ENCODE peak calls at places on chromosome 10, in four cellular contexts. R is heart left ventricle; D is CD8-positive, alpha-beta T cell; J is upper lobe of right lung. B is an unnamed sample.

GRCh38 chr10:62133618-62134017 is 135.0 kb downstream of the RTKN2 start:
- DNase-seq in R (no peak), D (no peak), J (no peak), B (no peak)

GRCh38 chr10:131274883-131275282 is 36.6 kb downstream of the TCERG1L start:
- DNase-seq in R (no peak), D (no peak), J (no peak), B (no peak)

GRCh38 chr10:13439771-13440708 is 88.8 kb downstream of the BEND7 start:
- DNase-seq in R (peak; percentile 45), D (peak; percentile 55), J (peak; percentile 80), B (peak; percentile 58)

GRCh38 chr10:124450010-124450782 is at the start of gene NKX1-2:
- DNase-seq in R (no peak), D (no peak), J (no peak), B (no peak)

GRCh38 chr10:59907918-59908807 is 1.8 kb upstream of the CCDC6 start:
- DNase-seq in R (peak; percentile 54), D (no peak), J (no peak), B (peak; percentile 29)

GRCh38 chr10:79098061-79098460 is 29.3 kb downstream of the ZMIZ1 start:
- DNase-seq in R (no peak), D (no peak), J (no peak), B (no peak)

GRCh38 chr10:8055420-8056349 is 1.2 kb downstream of the GATA3 start:
- DNase-seq in R (no peak), D (no peak), J (no peak), B (no peak)

GRCh38 chr10:84076047-84076388 is 63.3 kb upstream of the GHITM start:
- DNase-seq in R (no peak), D (no peak), J (no peak), B (no peak)

GRCh38 chr10:58275908-58276307 is 6.9 kb downstream of the CISD1 start:
- DNase-seq in R (no peak), D (no peak), J (no peak), B (no peak)

GRCh38 chr10:82234173-82234572 is 359.2 kb downstream of the NRG3 start:
- DNase-seq in R (no peak), D (no peak), J (no peak), B (no peak)

GRCh38 chr10:113007343-113007771 is 57.3 kb downstream of the TCF7L2 start:
- DNase-seq in R (no peak), D (peak; percentile 7), J (no peak), B (peak; percentile 65)

GRCh38 chr10:22931948-22932347 is 4.1 kb downstream of the ARMC3 start:
- DNase-seq in R (no peak), D (no peak), J (no peak), B (no peak)

GRCh38 chr10:930415-931325 is 835 bp downstream of the LARP4B start:
- DNase-seq in R (peak; percentile 27), D (no peak), J (peak; percentile 83), B (peak; percentile 29)

GRCh38 chr10:62814901-62815372 is 1.2 kb downstream of the EGR2 start:
- DNase-seq in R (no peak), D (no peak), J (peak; percentile 67), B (no peak)

GRCh38 chr10:59905066-59905734 is 1.2 kb downstream of the CCDC6 start:
- DNase-seq in R (peak; percentile 43), D (no peak), J (peak; percentile 73), B (peak; percentile 29)

GRCh38 chr10:129500617-129501339 is 33.7 kb downstream of the MGMT start:
- DNase-seq in R (no peak), D (no peak), J (no peak), B (no peak)

GRCh38 chr10:132443605-132443997 is 46.6 kb downstream of the PWWP2B start:
- DNase-seq in R (no peak), D (peak; percentile 67), J (peak; percentile 81), B (peak; percentile 48)

GRCh38 chr10:86545097-86545496 is 23.5 kb upstream of the WAPL start:
- DNase-seq in R (no peak), D (no peak), J (no peak), B (no peak)

GRCh38 chr10:34666008-34666700 is 148.9 kb downstream of the PARD3 start:
- DNase-seq in R (no peak), D (no peak), J (no peak), B (no peak)

GRCh38 chr10:48605264-48605615 is 367 bp upstream of the ARHGAP22 start:
- DNase-seq in R (no peak), D (no peak), J (no peak), B (no peak)

GRCh38 chr10:49610015-49610734 is at the start of gene SLC18A3:
- DNase-seq in R (no peak), D (no peak), J (peak; percentile 47), B (no peak)

GRCh38 chr10:126245501-126245900 is 142.8 kb downstream of the ADAM12 start:
- DNase-seq in R (no peak), D (no peak), J (no peak), B (no peak)
- H3K4me1 ChIP-seq in R (peaks cover 7% of the 10 kb centered on the region), D (no peaks in the 10 kb centered on the region), J (no peaks in the 10 kb centered on the region), B (no peaks in the 10 kb centered on the region)

GRCh38 chr10:103491729-103492364 is 1.7 kb upstream of the NEURL1 start:
- DNase-seq in R (no peak), D (no peak), J (no peak), B (no peak)

GRCh38 chr10:103493911-103494877 is 689 bp downstream of the NEURL1 start:
- DNase-seq in R (no peak), D (peak; percentile 27), J (no peak), B (no peak)

GRCh38 chr10:103493362-103493871 is at the start of gene NEURL1:
- DNase-seq in R (no peak), D (no peak), J (no peak), B (peak; percentile 40)

GRCh38 chr10:103490986-103491314 is 2.6 kb upstream of the NEURL1 start:
- DNase-seq in R (no peak), D (no peak), J (no peak), B (no peak)

GRCh38 chr10:103492655-103493261 is 747 bp upstream of the NEURL1 start:
- DNase-seq in R (no peak), D (no peak), J (no peak), B (no peak)
- H3K4me3 ChIP-seq in R (no peak overlapping the region), D (peak overlapping the region; percentile 37), J (no peak overlapping the region), B (no peak overlapping the region)

GRCh38 chr10:4281207-4281825 is 496.3 kb upstream of the KLF6 start:
- DNase-seq in R (no peak), D (no peak), J (no peak), B (no peak)
- H3K4me1 ChIP-seq in R (peaks cover 25% of the 10 kb centered on the region), D (no peaks in the 10 kb centered on the region), J (peaks cover 18% of the 10 kb centered on the region), B (peaks cover 7% of the 10 kb centered on the region)

DNA sequence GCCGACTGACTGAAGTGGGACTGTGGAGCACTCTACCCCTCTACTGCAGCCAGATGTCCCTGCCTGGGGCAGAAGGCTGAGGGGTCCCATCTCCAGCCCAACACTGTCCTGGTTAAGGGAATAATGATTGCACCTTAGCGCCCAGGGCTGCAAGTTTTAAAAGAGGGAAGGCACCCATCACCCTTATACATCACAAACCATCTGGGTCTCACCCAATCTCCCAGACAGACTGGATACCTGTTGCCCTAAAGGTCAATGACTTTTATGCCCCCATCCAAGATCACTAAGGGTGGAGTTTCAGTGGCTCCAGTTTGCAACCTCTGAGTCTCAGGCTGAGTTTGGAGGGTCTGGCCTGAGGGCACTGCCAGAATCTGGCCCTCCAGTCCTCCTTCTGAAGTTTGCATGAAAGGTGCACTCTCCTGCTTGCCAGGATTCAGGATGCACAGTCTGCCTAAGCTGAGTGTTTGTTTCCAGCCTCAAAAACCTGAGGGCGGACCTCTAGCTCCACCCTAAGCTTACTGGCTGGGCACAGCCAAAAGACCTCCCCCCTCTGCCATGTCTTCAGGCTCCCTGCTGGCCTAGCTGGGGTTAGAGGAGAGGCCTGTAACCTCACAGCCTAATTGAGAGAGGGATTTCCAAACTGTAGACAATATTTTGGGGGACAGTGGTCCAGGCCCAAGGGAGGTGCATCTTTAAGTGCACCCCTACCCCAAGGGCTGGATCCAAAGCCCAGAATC is 2.5 kb upstream of the EMX2 start:
- DNase-seq in R (no peak), D (no peak), J (no peak), B (no peak)
- H3K4me3 ChIP-seq in R (no peak overlapping the region), D (no peak overlapping the region), J (no peak overlapping the region), B (no peak overlapping the region)